ENCODE peak calls at places on chromosomes 4 and X, in nine cellular contexts. J is AG10803; K is body of pancreas; N is dorsolateral prefrontal cortex; C is DND-41; A is HL-60; U is suprapubic skin; Z is CD8-positive, alpha-beta T cell; O is heart right ventricle. Y is an unnamed sample.

GRCh38 chr4:153781717-153782416 is 7.0 kb downstream of the SFRP2 start:
- DNase-seq in Z (no peak), K (no peak), O (no peak), C (no peak), N (no peak), U (no peak), A (no peak), J (peak; percentile 80), Y (no peak)

GRCh38 chrX:40209951-40210617 is 112.3 kb upstream of the BCOR start:
- DNase-seq in K (no peak), N (no peak), J (peak; percentile 7), A (no peak), C (no peak), O (no peak), U (no peak), Z (no peak), Y (no peak)

GRCh38 chr4:21507439-21507838 is 441.1 kb downstream of the KCNIP4 start:
- DNase-seq in A (no peak), K (no peak), C (no peak), Z (no peak), O (no peak), N (no peak), J (no peak), U (no peak), Y (no peak)

GRCh38 chr4:155802573-155802972 is 43.8 kb downstream of the GUCY1B1 start:
- DNase-seq in J (no peak), Z (no peak), O (no peak), A (no peak), N (no peak), U (no peak), C (no peak), K (no peak), Y (no peak)

GRCh38 chrX:18873189-18873791 is 110.6 kb downstream of the PHKA2 start:
- DNase-seq in J (peak; percentile 56), A (no peak), C (no peak), U (no peak), O (no peak), K (no peak), N (no peak), Z (no peak), Y (no peak)

GRCh38 chr4:10706236-10706635 is 21.7 kb upstream of the CLNK start:
- DNase-seq in N (no peak), C (no peak), J (no peak), A (no peak), K (no peak), U (no peak), Z (no peak), O (no peak), Y (no peak)

GRCh38 chr4:112655270-112655669 is 18.3 kb downstream of the LARP7 start:
- DNase-seq in O (no peak), J (no peak), Z (no peak), C (no peak), U (no peak), A (no peak), K (no peak), N (no peak), Y (no peak)

GRCh38 chr4:5084911-5085475 is 33.7 kb downstream of the STK32B start:
- DNase-seq in K (no peak), N (no peak), O (no peak), Z (no peak), C (no peak), A (no peak), U (no peak), J (peak; percentile 29), Y (no peak)

GRCh38 chrX:104136241-104137019 is 20.4 kb downstream of the SLC25A53 start:
- DNase-seq in O (peak; percentile 76), A (peak; percentile 58), K (peak; percentile 78), Z (peak; percentile 69), U (no peak), N (peak; percentile 52), C (peak; percentile 65), J (peak; percentile 87), Y (peak; percentile 72)

GRCh38 chr4:80611366-80611765 is 275.8 kb downstream of the CFAP299 start:
- DNase-seq in N (no peak), C (no peak), U (no peak), Z (no peak), K (no peak), A (no peak), O (no peak), J (no peak), Y (no peak)

GRCh38 chrX:148902581-148902980 is 402.2 kb downstream of the AFF2 start:
- DNase-seq in U (no peak), Z (no peak), J (no peak), K (no peak), O (no peak), N (no peak), C (no peak), A (no peak), Y (no peak)

GRCh38 chrX:119072771-119073170 is at the start of gene CT47C1:
- DNase-seq in A (no peak), U (no peak), J (no peak), Z (no peak), O (no peak), C (no peak), K (no peak), N (no peak), Y (no peak)

GRCh38 chr4:106344324-106344970 is 24.1 kb downstream of the GIMD1 start:
- DNase-seq in K (no peak), O (no peak), J (peak; percentile 50), N (no peak), C (no peak), Z (no peak), U (no peak), A (no peak), Y (no peak)

GRCh38 chr4:84159767-84160166 is 339.3 kb downstream of the NKX6-1 start:
- DNase-seq in A (no peak), K (peak; percentile 3), J (no peak), N (no peak), O (no peak), Z (no peak), U (no peak), C (no peak), Y (peak; percentile 39)
- TF ChIP-seq CTCF in A (no peak), K (no peak), J (peak; percentile 7), N (no peak), O (no peak), Z (no peak), U (no peak), C (no peak), Y (peak; percentile 50)

DNA sequence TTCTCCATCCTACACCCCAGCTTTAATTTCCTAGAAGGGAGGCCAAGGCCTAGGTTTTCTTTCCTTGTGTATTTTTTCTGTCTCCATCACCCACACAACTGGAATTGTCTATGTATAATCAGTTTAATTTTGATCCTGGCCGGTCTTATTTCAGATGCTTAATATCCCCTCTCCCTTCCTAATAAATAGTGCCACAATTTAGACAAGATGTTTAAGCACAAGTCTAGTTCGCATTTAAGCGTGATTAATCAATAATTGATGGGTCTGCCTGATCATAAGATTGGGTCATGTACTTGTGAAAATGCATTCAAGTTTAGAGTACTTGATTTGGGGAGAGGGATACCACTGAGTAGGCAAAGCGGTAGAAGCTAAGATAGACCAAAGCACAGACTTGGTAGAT is 2.4 kb downstream of the BMP2K start:
- DNase-seq in O (no peak), C (no peak), N (no peak), Z (no peak), K (no peak), J (no peak), A (no peak), U (no peak), Y (no peak)
- H3K4me3 ChIP-seq in O (peak overlapping the region; percentile 93), C (no peak overlapping the region), N (peak overlapping the region; percentile 98), Z (no peak overlapping the region), K (no peak overlapping the region), J (peak overlapping the region; percentile 90), A (peak overlapping the region; percentile 57), U (peak overlapping the region; percentile 70), Y (no peak overlapping the region)

DNA sequence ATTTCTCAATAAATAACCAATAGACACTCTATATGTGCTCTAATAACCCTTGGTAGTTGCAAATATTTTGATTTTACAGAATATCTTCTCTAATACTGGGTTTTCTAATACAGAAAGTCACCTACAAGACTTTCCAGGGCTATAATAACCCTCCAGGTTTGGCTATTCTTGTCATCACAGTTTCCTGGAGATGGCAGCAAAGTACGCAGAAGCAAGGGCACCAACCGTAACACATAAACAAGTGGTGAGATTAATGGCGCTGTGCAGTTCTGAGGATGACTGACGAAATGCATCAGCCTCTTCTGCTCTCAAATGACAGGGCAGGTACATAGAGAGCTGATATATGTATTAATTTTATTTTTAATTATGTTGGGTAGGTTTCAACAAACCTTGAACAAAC is 122.4 kb downstream of the C4orf33 start:
- DNase-seq in A (no peak), Z (no peak), K (no peak), O (peak; percentile 8), C (no peak), J (no peak), N (peak; percentile 31), U (no peak), Y (no peak)
- TF ChIP-seq CTCF in A (peak; percentile 6), Z (no peak), K (no peak), O (peak; percentile 23), C (peak; percentile 38), J (peak; percentile 2), N (peak; percentile 48), U (no peak), Y (no peak)

GRCh38 chr4:87103691-87104187 is 116.7 kb downstream of the KLHL8 start:
- DNase-seq in N (no peak), J (peak; percentile 78), O (no peak), K (no peak), U (no peak), A (no peak), Z (no peak), C (no peak), Y (peak; percentile 22)

GRCh38 chr4:87100093-87100634 is 120.3 kb downstream of the KLHL8 start:
- DNase-seq in J (no peak), K (no peak), A (no peak), C (no peak), U (no peak), Z (no peak), O (no peak), N (no peak), Y (peak; percentile 15)

GRCh38 chr4:87101543-87102199 is 118.7 kb downstream of the KLHL8 start:
- DNase-seq in O (no peak), N (no peak), C (no peak), J (no peak), Z (no peak), A (no peak), K (no peak), U (no peak), Y (no peak)

GRCh38 chr4:87105101-87105852 is 115.1 kb downstream of the KLHL8 start:
- DNase-seq in O (no peak), A (no peak), J (no peak), C (no peak), N (no peak), Z (no peak), K (no peak), U (no peak), Y (peak; percentile 26)

DNA sequence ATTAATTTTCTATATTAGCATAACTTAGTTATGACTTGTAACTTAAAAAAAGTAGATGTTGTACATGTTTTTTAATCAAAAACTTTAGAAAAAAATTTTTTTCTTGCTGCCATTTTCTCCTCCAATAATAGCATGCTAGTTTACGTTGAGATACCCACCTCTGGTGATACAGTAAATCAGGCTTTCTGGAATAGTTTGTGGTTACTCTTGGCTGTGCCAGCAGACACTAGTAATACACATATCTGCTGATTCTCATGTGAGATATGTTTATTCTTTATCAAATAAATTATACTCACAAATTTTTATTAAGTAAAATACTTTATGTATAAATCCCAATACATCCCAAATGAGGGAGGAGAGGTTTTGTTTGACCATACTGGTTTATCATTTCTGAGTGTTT is 117.3 kb downstream of the KLHL8 start:
- DNase-seq in O (no peak), C (no peak), U (no peak), N (no peak), Z (no peak), J (no peak), K (no peak), A (no peak), Y (no peak)
- H3K4me3 ChIP-seq in O (no peak overlapping the region), C (no peak overlapping the region), U (no peak overlapping the region), N (no peak overlapping the region), Z (no peak overlapping the region), J (no peak overlapping the region), K (no peak overlapping the region), A (no peak overlapping the region), Y (no peak overlapping the region)

Y was measured in Caco-2.